ENCODE peak calls at places on chromosomes 12 and 14, in four cellular contexts. K, S, D and H are unnamed samples.
A peak's percentile ranks its signal among the peaks of the same experiment; 100 is the strongest.

GRCh38 chr12:118082161-118082560 is 21.2 kb upstream of the WSB2 start:
- DNase-seq in K (no peak), S (no peak), D (no peak), H (no peak)

GRCh38 chr12:67721216-67721615 is 72.7 kb downstream of the DYRK2 start:
- DNase-seq in K (no peak), S (no peak), D (peak; percentile 15), H (no peak)

GRCh38 chr14:96053600-96054381 is 14.6 kb downstream of the C14orf132 start:
- DNase-seq in K (no peak), S (no peak), D (no peak), H (no peak)

GRCh38 chr12:15276088-15276698 is 46.1 kb upstream of the PTPRO start:
- DNase-seq in K (peak; percentile 22), S (peak; percentile 8), D (peak; percentile 73), H (no peak)

GRCh38 chr14:51677276-51677675 is 25.6 kb downstream of the FRMD6 start:
- DNase-seq in K (no peak), S (no peak), D (no peak), H (no peak)

GRCh38 chr12:83827193-83827592 is 1085.4 kb downstream of the SLC6A15 start:
- DNase-seq in K (no peak), S (no peak), D (peak; percentile 6), H (no peak)

GRCh38 chr12:53955036-53955775 is 503 bp downstream of the HOXC12 start:
- DNase-seq in K (no peak), S (no peak), D (peak; percentile 49), H (no peak)

GRCh38 chr12:80676856-80677255 is 30.6 kb upstream of the MYF6 start:
- DNase-seq in K (no peak), S (no peak), D (no peak), H (no peak)

GRCh38 chr14:104249706-104250105 is 111.3 kb downstream of the KIF26A start:
- DNase-seq in K (no peak), S (no peak), D (no peak), H (no peak)

GRCh38 chr14:23209651-23210423 is 26.4 kb upstream of the SLC7A8 start:
- DNase-seq in K (no peak), S (no peak), D (no peak), H (no peak)

GRCh38 chr12:12331896-12332295 is 18.1 kb downstream of the MANSC1 start:
- DNase-seq in K (no peak), S (no peak), D (peak; percentile 80), H (no peak)

GRCh38 chr12:22551624-22552023 is 7.3 kb upstream of the C2CD5 start:
- DNase-seq in K (peak; percentile 28), S (no peak), D (no peak), H (no peak)

GRCh38 chr12:15728118-15728598 is 61.0 kb downstream of the EPS8 start:
- DNase-seq in K (no peak), S (no peak), D (no peak), H (no peak)

GRCh38 chr12:90801776-90802175 is 153.2 kb downstream of the CCER1 start:
- DNase-seq in K (no peak), S (no peak), D (no peak), H (no peak)

GRCh38 chr12:112288638-112289037 is 93.6 kb downstream of the HECTD4 start:
- DNase-seq in K (no peak), S (no peak), D (no peak), H (no peak)

GRCh38 chr12:53940448-53941014 is 1.9 kb downstream of the HOXC13 start:
- DNase-seq in K (no peak), S (no peak), D (no peak), H (no peak)